ENCODE peak calls at places on chromosomes 6 and 20, in five cellular contexts. One of them, this sample, is unnamed.

GRCh38 chr6:90790696-90791095 is 203.8 kb upstream of the MAP3K7 start:
- DNase-seq in fibroblast of mammary gland: peak
- DNase-seq in lower leg skin: no peak
- DNase-seq in AG10803: peak
- DNase-seq in right lobe of liver: no peak
- DNase-seq in this sample: peak

GRCh38 chr6:139297921-139298320 is 6.1 kb upstream of the TXLNB start:
- DNase-seq in fibroblast of mammary gland: no peak
- DNase-seq in lower leg skin: no peak
- DNase-seq in AG10803: no peak
- DNase-seq in right lobe of liver: no peak
- DNase-seq in this sample: no peak

GRCh38 chr6:134114489-134114888 is 62.1 kb upstream of the SLC2A12 start:
- DNase-seq in fibroblast of mammary gland: no peak
- DNase-seq in lower leg skin: no peak
- DNase-seq in AG10803: no peak
- DNase-seq in right lobe of liver: no peak
- DNase-seq in this sample: no peak

GRCh38 chr6:125164696-125165095 is 11.1 kb downstream of the TPD52L1 start:
- DNase-seq in fibroblast of mammary gland: no peak
- DNase-seq in lower leg skin: no peak
- DNase-seq in AG10803: no peak
- DNase-seq in right lobe of liver: no peak
- DNase-seq in this sample: no peak

GRCh38 chr20:2880650-2881049 is 7.4 kb downstream of the PTPRA start:
- DNase-seq in fibroblast of mammary gland: no peak
- DNase-seq in lower leg skin: no peak
- DNase-seq in AG10803: no peak
- DNase-seq in right lobe of liver: no peak
- DNase-seq in this sample: no peak

GRCh38 chr20:51961964-51962761 is 159.8 kb upstream of the SALL4 start:
- DNase-seq in fibroblast of mammary gland: no peak
- DNase-seq in lower leg skin: peak
- DNase-seq in AG10803: no peak
- DNase-seq in right lobe of liver: no peak
- DNase-seq in this sample: no peak

GRCh38 chr20:58870293-58871014 is 17.9 kb downstream of the GNAS start:
- DNase-seq in fibroblast of mammary gland: peak
- DNase-seq in lower leg skin: peak
- DNase-seq in AG10803: peak
- DNase-seq in right lobe of liver: peak
- DNase-seq in this sample: no peak

GRCh38 chr20:37479275-37479674 is 41.8 kb upstream of the NNAT start:
- DNase-seq in fibroblast of mammary gland: no peak
- DNase-seq in lower leg skin: no peak
- DNase-seq in AG10803: no peak
- DNase-seq in right lobe of liver: no peak
- DNase-seq in this sample: no peak

GRCh38 chr20:16637814-16638213 is 64.6 kb upstream of the KIF16B start:
- DNase-seq in fibroblast of mammary gland: no peak
- DNase-seq in lower leg skin: no peak
- DNase-seq in AG10803: no peak
- DNase-seq in right lobe of liver: no peak
- DNase-seq in this sample: no peak

GRCh38 chr6:136059308-136059707 is 190.8 kb downstream of the MTFR2 start:
- DNase-seq in fibroblast of mammary gland: no peak
- DNase-seq in lower leg skin: no peak
- DNase-seq in AG10803: no peak
- DNase-seq in right lobe of liver: no peak
- DNase-seq in this sample: no peak

GRCh38 chr20:33423141-33423834 is 20.3 kb downstream of the SNTA1 start:
- DNase-seq in fibroblast of mammary gland: peak
- DNase-seq in lower leg skin: peak
- DNase-seq in AG10803: peak
- DNase-seq in right lobe of liver: no peak
- DNase-seq in this sample: peak

GRCh38 chr6:36099872-36100483 is 30.3 kb upstream of the MAPK13 start:
- DNase-seq in fibroblast of mammary gland: no peak
- DNase-seq in lower leg skin: no peak
- DNase-seq in AG10803: no peak
- DNase-seq in right lobe of liver: no peak
- DNase-seq in this sample: no peak

GRCh38 chr6:107348224-107348623 is 111.1 kb downstream of the PDSS2 start:
- DNase-seq in fibroblast of mammary gland: peak
- DNase-seq in lower leg skin: no peak
- DNase-seq in AG10803: no peak
- DNase-seq in right lobe of liver: no peak
- DNase-seq in this sample: no peak

GRCh38 chr6:132130530-132131298 is 179.5 kb upstream of the CCN2 start:
- DNase-seq in fibroblast of mammary gland: peak
- DNase-seq in lower leg skin: peak
- DNase-seq in AG10803: peak
- DNase-seq in right lobe of liver: no peak
- DNase-seq in this sample: peak

GRCh38 chr6:168999392-168999791 is 254.3 kb downstream of the THBS2 start:
- DNase-seq in fibroblast of mammary gland: no peak
- DNase-seq in lower leg skin: no peak
- DNase-seq in AG10803: no peak
- DNase-seq in right lobe of liver: no peak
- DNase-seq in this sample: no peak

GRCh38 chr6:156585859-156586258 is 191.3 kb upstream of the ARID1B start:
- DNase-seq in fibroblast of mammary gland: peak
- DNase-seq in lower leg skin: no peak
- DNase-seq in AG10803: no peak
- DNase-seq in right lobe of liver: no peak
- DNase-seq in this sample: no peak

GRCh38 chr6:18055098-18055497 is 67.4 kb downstream of the NHLRC1 start:
- DNase-seq in fibroblast of mammary gland: no peak
- DNase-seq in lower leg skin: no peak
- DNase-seq in AG10803: no peak
- DNase-seq in right lobe of liver: no peak
- DNase-seq in this sample: no peak

GRCh38 chr6:139778688-139779087 is 404.2 kb upstream of the CITED2 start:
- DNase-seq in fibroblast of mammary gland: peak
- DNase-seq in lower leg skin: no peak
- DNase-seq in AG10803: peak
- DNase-seq in right lobe of liver: no peak
- DNase-seq in this sample: no peak

GRCh38 chr6:25181923-25182322 is 97.3 kb upstream of the CARMIL1 start:
- DNase-seq in fibroblast of mammary gland: peak
- DNase-seq in lower leg skin: no peak
- DNase-seq in AG10803: peak
- DNase-seq in right lobe of liver: no peak
- DNase-seq in this sample: no peak

GRCh38 chr6:71466362-71466761 is 177.8 kb downstream of the OGFRL1 start:
- DNase-seq in fibroblast of mammary gland: no peak
- DNase-seq in lower leg skin: no peak
- DNase-seq in AG10803: no peak
- DNase-seq in right lobe of liver: no peak
- DNase-seq in this sample: no peak

GRCh38 chr6:44627091-44627878 is 239.8 kb downstream of the CDC5L start:
- DNase-seq in fibroblast of mammary gland: no peak
- DNase-seq in lower leg skin: no peak
- DNase-seq in AG10803: no peak
- DNase-seq in right lobe of liver: no peak
- DNase-seq in this sample: no peak

GRCh38 chr6:125230674-125231073 is 71.1 kb downstream of the HDDC2 start:
- DNase-seq in fibroblast of mammary gland: no peak
- DNase-seq in lower leg skin: no peak
- DNase-seq in AG10803: peak
- DNase-seq in right lobe of liver: no peak
- DNase-seq in this sample: no peak

GRCh38 chr6:63395388-63395787 is 75.6 kb upstream of the LGSN start:
- DNase-seq in fibroblast of mammary gland: no peak
- DNase-seq in lower leg skin: no peak
- DNase-seq in AG10803: no peak
- DNase-seq in right lobe of liver: no peak
- DNase-seq in this sample: no peak

GRCh38 chr6:122746708-122747107 is 32.8 kb upstream of the FABP7 start:
- DNase-seq in fibroblast of mammary gland: no peak
- DNase-seq in lower leg skin: no peak
- DNase-seq in AG10803: no peak
- DNase-seq in right lobe of liver: no peak
- DNase-seq in this sample: no peak

GRCh38 chr6:40293109-40293823 is 293.9 kb downstream of the LRFN2 start:
- DNase-seq in fibroblast of mammary gland: no peak
- DNase-seq in lower leg skin: no peak
- DNase-seq in AG10803: no peak
- DNase-seq in right lobe of liver: no peak
- DNase-seq in this sample: no peak

DNA sequence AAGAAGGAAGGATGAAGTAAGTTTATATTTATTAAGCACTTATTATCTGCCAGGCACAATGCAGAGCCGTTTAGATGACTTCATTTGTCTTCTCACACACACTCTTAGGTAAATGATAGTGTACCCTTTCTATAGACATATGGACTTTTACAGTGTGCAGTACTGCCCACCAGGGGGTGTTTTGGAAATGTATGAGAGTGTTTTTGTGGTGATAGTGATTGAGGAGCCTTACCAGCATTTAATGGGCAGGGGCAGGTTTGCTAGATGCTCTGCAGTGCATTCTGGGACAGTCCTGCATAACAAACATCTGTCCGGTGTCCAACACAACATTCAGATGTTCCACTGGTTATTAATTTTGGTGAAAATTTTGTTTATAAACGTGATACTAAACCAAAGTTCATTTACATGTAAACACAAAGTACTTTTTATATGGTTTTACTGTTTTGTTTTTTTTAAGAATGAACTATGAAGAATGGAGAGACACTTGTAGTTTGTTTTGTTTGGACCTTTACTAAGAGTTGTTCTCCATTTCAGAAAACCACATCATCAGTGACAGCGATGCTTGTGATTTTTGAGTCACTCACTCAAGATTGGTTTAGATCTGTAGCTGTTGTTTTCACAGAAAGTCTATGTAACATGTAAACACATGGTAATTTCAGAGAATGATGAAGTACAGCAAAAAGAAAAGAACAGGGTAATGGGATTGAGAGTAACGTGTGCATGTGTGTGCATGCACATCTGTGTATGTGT is 19.9 kb downstream of the KCNS1 start:
- DNase-seq in fibroblast of mammary gland: no peak
- DNase-seq in lower leg skin: no peak
- DNase-seq in AG10803: no peak
- DNase-seq in right lobe of liver: no peak
- DNase-seq in this sample: no peak
- TF ChIP-seq CTCF in fibroblast of mammary gland: peak
- TF ChIP-seq CTCF in lower leg skin: no peak
- TF ChIP-seq CTCF in AG10803: peak
- TF ChIP-seq CTCF in right lobe of liver: no peak
- TF ChIP-seq CTCF in this sample: peak

GRCh38 chr6:26307830-26308229 is 57.2 kb upstream of the BTN3A2 start:
- DNase-seq in fibroblast of mammary gland: no peak
- DNase-seq in lower leg skin: no peak
- DNase-seq in AG10803: no peak
- DNase-seq in right lobe of liver: no peak
- DNase-seq in this sample: no peak

GRCh38 chr6:26302941-26303559 is 61.9 kb upstream of the BTN3A2 start:
- DNase-seq in fibroblast of mammary gland: no peak
- DNase-seq in lower leg skin: no peak
- DNase-seq in AG10803: no peak
- DNase-seq in right lobe of liver: no peak
- DNase-seq in this sample: no peak

GRCh38 chr6:26304213-26305096 is 60.5 kb upstream of the BTN3A2 start:
- DNase-seq in fibroblast of mammary gland: peak
- DNase-seq in lower leg skin: no peak
- DNase-seq in AG10803: peak
- DNase-seq in right lobe of liver: no peak
- DNase-seq in this sample: no peak

GRCh38 chr6:26306248-26306647 is 58.8 kb upstream of the BTN3A2 start:
- DNase-seq in fibroblast of mammary gland: peak
- DNase-seq in lower leg skin: no peak
- DNase-seq in AG10803: no peak
- DNase-seq in right lobe of liver: no peak
- DNase-seq in this sample: no peak

GRCh38 chr6:26305097-26305841 is 59.7 kb upstream of the BTN3A2 start:
- DNase-seq in fibroblast of mammary gland: peak
- DNase-seq in lower leg skin: no peak
- DNase-seq in AG10803: peak
- DNase-seq in right lobe of liver: peak
- DNase-seq in this sample: no peak
- H3K4me3 ChIP-seq in fibroblast of mammary gland: peak
- H3K4me3 ChIP-seq in lower leg skin: no peak
- H3K4me3 ChIP-seq in AG10803: peak
- H3K4me3 ChIP-seq in right lobe of liver: peak
- H3K4me3 ChIP-seq in this sample: peak

GRCh38 chr20:10603378-10603777 is 70.4 kb downstream of the JAG1 start:
- DNase-seq in fibroblast of mammary gland: no peak
- DNase-seq in lower leg skin: no peak
- DNase-seq in AG10803: no peak
- DNase-seq in right lobe of liver: no peak
- DNase-seq in this sample: no peak
- TF ChIP-seq CTCF in fibroblast of mammary gland: no peak
- TF ChIP-seq CTCF in lower leg skin: no peak
- TF ChIP-seq CTCF in AG10803: no peak
- TF ChIP-seq CTCF in right lobe of liver: no peak
- TF ChIP-seq CTCF in this sample: no peak

GRCh38 chr20:18737140-18737539 is 76.4 kb upstream of the SCP2D1 start:
- DNase-seq in fibroblast of mammary gland: no peak
- DNase-seq in lower leg skin: no peak
- DNase-seq in AG10803: no peak
- DNase-seq in right lobe of liver: no peak
- DNase-seq in this sample: no peak

GRCh38 chr20:18738055-18738454 is 75.5 kb upstream of the SCP2D1 start:
- DNase-seq in fibroblast of mammary gland: peak
- DNase-seq in lower leg skin: no peak
- DNase-seq in AG10803: peak
- DNase-seq in right lobe of liver: no peak
- DNase-seq in this sample: peak

GRCh38 chr20:18740726-18741125 is 72.9 kb upstream of the SCP2D1 start:
- DNase-seq in fibroblast of mammary gland: no peak
- DNase-seq in lower leg skin: no peak
- DNase-seq in AG10803: no peak
- DNase-seq in right lobe of liver: no peak
- DNase-seq in this sample: no peak

GRCh38 chr20:18738888-18739287 is 74.7 kb upstream of the SCP2D1 start:
- DNase-seq in fibroblast of mammary gland: peak
- DNase-seq in lower leg skin: no peak
- DNase-seq in AG10803: no peak
- DNase-seq in right lobe of liver: no peak
- DNase-seq in this sample: no peak

DNA sequence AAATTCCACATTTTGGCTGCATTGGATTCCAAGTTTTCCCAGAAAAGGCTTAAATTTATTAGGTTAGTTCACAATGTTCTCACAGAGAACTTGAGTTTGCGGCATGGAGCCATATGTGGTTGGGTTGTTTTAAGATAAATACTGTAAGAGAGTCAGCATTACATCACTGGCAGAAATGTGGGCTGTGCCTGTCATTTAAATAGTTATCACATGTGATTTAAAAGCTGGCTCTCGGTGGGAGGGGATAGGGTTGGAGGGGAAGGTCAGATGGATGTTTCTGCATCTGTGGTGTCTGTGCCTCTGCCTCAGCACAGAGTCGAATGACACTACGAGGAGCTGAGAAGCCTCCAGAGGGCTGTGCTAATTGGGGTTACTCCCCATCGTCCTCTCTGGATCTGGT is 73.8 kb upstream of the SCP2D1 start:
- DNase-seq in fibroblast of mammary gland: peak
- DNase-seq in lower leg skin: no peak
- DNase-seq in AG10803: peak
- DNase-seq in right lobe of liver: no peak
- DNase-seq in this sample: peak
- H3K4me3 ChIP-seq in fibroblast of mammary gland: no peak
- H3K4me3 ChIP-seq in lower leg skin: no peak
- H3K4me3 ChIP-seq in AG10803: no peak
- H3K4me3 ChIP-seq in right lobe of liver: no peak
- H3K4me3 ChIP-seq in this sample: no peak

This sample was measured in BJ.